ENCODE peak calls at places on chromosomes 6 and 20, in nine cellular contexts. H, N, C, V, T, R, J, I and K are unnamed samples.

GRCh38 chr20:23034721-23035671 is at the start of gene SSTR4:
- DNase-seq in V (no peak), H (peak), N (no peak), J (no peak), I (no peak), T (no peak), C (no peak), R (no peak), K (no peak)

GRCh38 chr20:62589150-62589498 is 53.2 kb upstream of the SLCO4A1 start:
- DNase-seq in C (no peak), J (no peak), N (no peak), V (no peak), T (no peak), R (no peak), I (no peak), H (no peak), K (no peak)

GRCh38 chr20:881051-881820 is 34.9 kb downstream of the ANGPT4 start:
- DNase-seq in T (peak), V (no peak), N (peak), I (peak), H (no peak), C (peak), R (no peak), J (no peak), K (peak)

GRCh38 chr20:11379257-11380011 is 538.3 kb upstream of the BTBD3 start:
- DNase-seq in C (peak), I (peak), J (no peak), N (no peak), H (peak), R (peak), T (peak), V (no peak), K (no peak)

GRCh38 chr6:69958978-69959377 is 92.6 kb downstream of the COL19A1 start:
- DNase-seq in H (no peak), I (no peak), C (peak), R (no peak), N (no peak), T (no peak), J (no peak), V (no peak), K (no peak)

GRCh38 chr20:540391-541201 is 3.0 kb downstream of the CSNK2A1 start:
- DNase-seq in C (no peak), T (no peak), H (no peak), I (no peak), R (no peak), J (no peak), V (no peak), N (no peak), K (no peak)

GRCh38 chr6:129661478-129662405 is 48.2 kb downstream of the ARHGAP18 start:
- DNase-seq in V (peak), C (no peak), N (no peak), R (no peak), H (no peak), I (no peak), T (peak), J (no peak), K (no peak)

GRCh38 chr20:32737371-32738223 is 5.7 kb downstream of the COMMD7 start:
- DNase-seq in N (peak), H (no peak), V (no peak), J (no peak), R (no peak), I (peak), C (peak), T (no peak), K (peak)

GRCh38 chr6:1945235-1945832 is 300.1 kb downstream of the GMDS start:
- DNase-seq in T (no peak), C (no peak), H (no peak), N (no peak), I (no peak), R (no peak), V (no peak), J (no peak), K (no peak)

GRCh38 chr6:89410231-89411018 is 1.6 kb downstream of the RRAGD start:
- DNase-seq in I (no peak), C (no peak), N (no peak), T (peak), V (no peak), R (no peak), H (no peak), J (no peak), K (no peak)

GRCh38 chr6:12175626-12176025 is 114.5 kb upstream of the EDN1 start:
- DNase-seq in J (no peak), C (no peak), T (no peak), I (no peak), V (no peak), H (no peak), N (no peak), R (no peak), K (no peak)

GRCh38 chr6:132320007-132320406 is 81.3 kb downstream of the MOXD1 start:
- DNase-seq in C (peak), N (peak), V (no peak), R (no peak), T (peak), H (no peak), J (no peak), I (peak), K (peak)

GRCh38 chr20:57439432-57439831 is 48.2 kb downstream of the RBM38 start:
- DNase-seq in T (no peak), H (no peak), J (peak), C (no peak), I (no peak), N (no peak), V (no peak), R (peak), K (no peak)

GRCh38 chr20:58882704-58883089 is 30.2 kb downstream of the GNAS start:
- DNase-seq in R (no peak), T (no peak), H (no peak), N (no peak), C (no peak), I (no peak), J (no peak), V (no peak), K (no peak)

GRCh38 chr20:23530937-23531567 is 37.2 kb downstream of the CST9L start:
- DNase-seq in N (no peak), I (no peak), R (no peak), H (no peak), C (no peak), T (peak), J (no peak), V (no peak), K (no peak)

GRCh38 chr20:62133051-62133845 is 9.9 kb downstream of the PSMA7 start:
- DNase-seq in I (no peak), T (no peak), V (no peak), C (no peak), R (peak), H (no peak), N (no peak), J (no peak), K (no peak)

GRCh38 chr6:11815231-11815630 is 36.6 kb upstream of the ADTRP start:
- DNase-seq in J (no peak), I (peak), R (no peak), T (no peak), V (no peak), H (no peak), N (peak), C (peak), K (no peak)

GRCh38 chr6:15255481-15256414 is 9.9 kb downstream of the JARID2 start:
- DNase-seq in C (no peak), H (no peak), I (no peak), T (peak), J (no peak), N (no peak), R (no peak), V (peak), K (no peak)
- H3K4me3 ChIP-seq in C (no peak), H (no peak), I (no peak), T (no peak), J (no peak), N (no peak), R (no peak), V (no peak), K (no peak)

GRCh38 chr6:340991-341827 is 48.9 kb downstream of the DUSP22 start:
- DNase-seq in V (no peak), R (peak), N (no peak), J (no peak), I (no peak), T (peak), H (no peak), C (no peak), K (no peak)

GRCh38 chr6:340181-340955 is 48.1 kb downstream of the DUSP22 start:
- DNase-seq in R (peak), H (no peak), I (no peak), N (no peak), J (no peak), T (no peak), C (no peak), V (no peak), K (no peak)

GRCh38 chr6:339480-339879 is 47.2 kb downstream of the DUSP22 start:
- DNase-seq in T (peak), C (no peak), R (no peak), N (no peak), I (no peak), V (no peak), H (no peak), J (no peak), K (no peak)

GRCh38 chr6:337782-338464 is 45.6 kb downstream of the DUSP22 start:
- DNase-seq in T (no peak), V (no peak), H (no peak), N (no peak), I (no peak), J (no peak), R (no peak), C (no peak), K (no peak)

GRCh38 chr6:338815-339262 is 46.6 kb downstream of the DUSP22 start:
- DNase-seq in I (peak), J (no peak), T (peak), V (no peak), C (no peak), H (no peak), R (no peak), N (no peak), K (peak)
- H3K4me3 ChIP-seq in I (no peak), J (no peak), T (peak), V (no peak), C (no peak), H (no peak), R (no peak), N (no peak), K (no peak)

GRCh38 chr6:160972111-160972510 is 19.5 kb upstream of the MAP3K4 start:
- DNase-seq in R (no peak), C (peak), J (no peak), T (peak), H (no peak), V (no peak), I (peak), N (peak), K (no peak)

GRCh38 chr6:160974304-160974771 is 17.2 kb upstream of the MAP3K4 start:
- DNase-seq in J (no peak), R (peak), N (peak), C (peak), I (peak), T (no peak), H (no peak), V (no peak), K (no peak)

GRCh38 chr6:160975111-160975510 is 16.5 kb upstream of the MAP3K4 start:
- DNase-seq in T (no peak), I (no peak), R (no peak), C (no peak), N (peak), V (no peak), H (no peak), J (no peak), K (no peak)

GRCh38 chr6:160973856-160974255 is 17.7 kb upstream of the MAP3K4 start:
- DNase-seq in N (peak), T (no peak), J (no peak), V (no peak), R (no peak), H (no peak), I (peak), C (peak), K (no peak)

GRCh38 chr6:160973311-160973710 is 18.3 kb upstream of the MAP3K4 start:
- DNase-seq in H (peak), R (peak), T (no peak), I (peak), J (no peak), N (peak), V (no peak), C (peak), K (no peak)
- H3K4me3 ChIP-seq in H (no peak), R (no peak), T (no peak), I (no peak), J (no peak), N (no peak), V (no peak), C (no peak), K (no peak)

DNA sequence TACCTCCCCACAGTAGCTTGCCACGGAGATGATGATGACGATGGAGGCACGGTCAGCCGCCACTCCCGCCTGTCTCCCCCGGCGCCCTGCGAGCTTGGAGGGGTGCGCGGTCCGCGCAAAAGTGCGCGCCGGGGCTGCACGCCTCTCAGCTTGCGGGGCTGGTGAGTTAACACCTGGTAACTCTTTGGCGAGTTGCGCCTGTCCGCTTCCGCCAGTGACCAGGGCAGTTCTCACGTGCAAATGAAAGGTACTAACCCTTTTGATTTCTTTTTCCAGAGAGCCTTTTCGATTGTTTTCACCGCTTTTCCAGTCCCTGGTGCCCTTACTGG is 6.1 kb downstream of the GRIK2 start:
- DNase-seq in N (no peak), V (no peak), R (no peak), C (no peak), H (peak), T (no peak), I (no peak), J (no peak), K (no peak)
- H3K4me3 ChIP-seq in N (no peak), V (no peak), R (no peak), C (no peak), H (peak), T (no peak), I (no peak), J (peak), K (no peak)